ENCODE peak calls at places on chromosomes 12 and 14, in ten cellular contexts. L is AG20443; W is HT-29; N is activated naive CD4-positive, alpha-beta T cell treated with Interleukin-2 at 50 U/mL for 16 hours; S is ELF-1; C is activated gamma-delta T cell treated with Interleukin-2 at 50 U/mL for 16 hours; B is nephron progenitor cell; T is SJCRH30; O is activated CD8-positive, alpha-beta memory T cell treated with anti-CD3 and anti-CD28 coated beads, Interleukin-2, amount 50 U/mL, for 4 hours; G is stimulated activated CD4-positive, alpha-beta T cell treated with anti-CD3 and anti-CD28 coated beads, Interleukin-15, amount 100 ng/mL, for 1 hour. D is an unnamed sample.

GRCh38 chr12:132422057-132423043 is 67.6 kb upstream of the FBRSL1 start:
- DNase-seq in L (no peak), W (no peak), N (no peak), S (no peak), C (no peak), B (peak; percentile 62), T (peak; percentile 46), O (no peak), G (no peak), D (no peak)

GRCh38 chr14:103528512-103529382 is at the start of gene TRMT61A:
- DNase-seq in L (peak; percentile 97), W (peak; percentile 80), N (peak; percentile 78), S (peak; percentile 76), C (peak; percentile 66), B (peak; percentile 80), T (peak; percentile 94), O (peak; percentile 76), G (peak; percentile 64), D (peak; percentile 80)

GRCh38 chr12:13112968-13113367 is 9.5 kb upstream of the GSG1 start:
- DNase-seq in L (no peak), W (no peak), N (no peak), S (no peak), C (no peak), B (no peak), T (no peak), O (no peak), G (no peak), D (no peak)

GRCh38 chr12:80469681-80470080 is 25.6 kb downstream of the PTPRQ start:
- DNase-seq in L (no peak), W (no peak), N (no peak), S (no peak), C (no peak), B (no peak), T (no peak), O (no peak), G (no peak), D (no peak)

GRCh38 chr14:65704850-65705249 is 292.3 kb downstream of the FUT8 start:
- DNase-seq in L (peak; percentile 9), W (no peak), N (peak; percentile 32), S (no peak), C (no peak), B (no peak), T (no peak), O (no peak), G (no peak), D (no peak)

GRCh38 chr14:38605193-38606114 is 349.6 kb upstream of the CLEC14A start:
- DNase-seq in L (no peak), W (peak; percentile 4), N (no peak), S (no peak), C (no peak), B (no peak), T (no peak), O (no peak), G (no peak), D (no peak)

GRCh38 chr12:89872922-89873630 is 164.4 kb upstream of the ATP2B1 start:
- DNase-seq in L (no peak), W (no peak), N (no peak), S (no peak), C (no peak), B (no peak), T (no peak), O (no peak), G (no peak), D (no peak)

GRCh38 chr12:57452181-57452936 is 2.7 kb upstream of the INHBE start:
- DNase-seq in L (peak; percentile 78), W (no peak), N (no peak), S (peak; percentile 63), C (no peak), B (no peak), T (peak; percentile 68), O (no peak), G (no peak), D (no peak)

GRCh38 chr12:57881035-57881973 is 34.8 kb upstream of the CTDSP2 start:
- DNase-seq in L (peak; percentile 50), W (no peak), N (no peak), S (no peak), C (no peak), B (no peak), T (peak; percentile 71), O (no peak), G (no peak), D (no peak)

GRCh38 chr12:68368332-68368731 is 36.2 kb upstream of the MDM1 start:
- DNase-seq in L (no peak), W (no peak), N (no peak), S (no peak), C (no peak), B (no peak), T (no peak), O (no peak), G (no peak), D (no peak)

GRCh38 chr12:20946732-20947131 is 136.2 kb downstream of the SLCO1B3 start:
- DNase-seq in L (no peak), W (peak; percentile 69), N (peak; percentile 2), S (peak; percentile 8), C (no peak), B (peak; percentile 49), T (peak; percentile 21), O (no peak), G (no peak), D (no peak)

GRCh38 chr12:54249489-54249888 is 30.4 kb downstream of the CBX5 start:
- DNase-seq in L (no peak), W (no peak), N (no peak), S (no peak), C (no peak), B (no peak), T (no peak), O (no peak), G (no peak), D (no peak)

GRCh38 chr14:67418368-67419174 is 6.6 kb upstream of the PLEK2 start:
- DNase-seq in L (no peak), W (peak; percentile 56), N (no peak), S (no peak), C (no peak), B (no peak), T (no peak), O (no peak), G (no peak), D (peak; percentile 58)

GRCh38 chr14:43471595-43471994 is 1035.5 kb downstream of the FSCB start:
- DNase-seq in L (no peak), W (no peak), N (no peak), S (no peak), C (no peak), B (no peak), T (no peak), O (no peak), G (no peak), D (no peak)

GRCh38 chr14:54147285-54147684 is 190.7 kb upstream of the BMP4 start:
- DNase-seq in L (no peak), W (no peak), N (no peak), S (peak; percentile 3), C (no peak), B (no peak), T (peak; percentile 25), O (no peak), G (no peak), D (no peak)

GRCh38 chr12:4604684-4605193 is 42.7 kb downstream of the DYRK4 start:
- DNase-seq in L (peak; percentile 92), W (peak; percentile 78), N (peak; percentile 80), S (peak; percentile 92), C (peak; percentile 73), B (peak; percentile 81), T (peak; percentile 73), O (peak; percentile 77), G (peak; percentile 54), D (peak; percentile 81)

GRCh38 chr12:130438711-130439110 is 101.0 kb downstream of the PIWIL1 start:
- DNase-seq in L (no peak), W (no peak), N (no peak), S (no peak), C (no peak), B (no peak), T (no peak), O (peak; percentile 2), G (no peak), D (no peak)

GRCh38 chr14:41668346-41668745 is 61.7 kb downstream of the LRFN5 start:
- DNase-seq in L (no peak), W (no peak), N (no peak), S (no peak), C (no peak), B (no peak), T (no peak), O (no peak), G (no peak), D (no peak)

GRCh38 chr12:63919758-63920157 is 75.3 kb downstream of the SRGAP1 start:
- DNase-seq in L (no peak), W (no peak), N (no peak), S (no peak), C (no peak), B (no peak), T (no peak), O (no peak), G (no peak), D (no peak)

GRCh38 chr12:127559349-127560040 is 707.5 kb upstream of the TMEM132C start:
- DNase-seq in L (peak; percentile 70), W (peak; percentile 72), N (peak; percentile 70), S (peak; percentile 57), C (no peak), B (peak; percentile 29), T (peak; percentile 91), O (no peak), G (peak; percentile 8), D (no peak)

GRCh38 chr12:54217774-54218221 is 29.0 kb upstream of the SMUG1 start:
- DNase-seq in L (no peak), W (no peak), N (no peak), S (peak; percentile 88), C (no peak), B (peak; percentile 73), T (no peak), O (no peak), G (no peak), D (no peak)

GRCh38 chr12:93784339-93785086 is 107.3 kb downstream of the CRADD start:
- DNase-seq in L (no peak), W (peak; percentile 54), N (peak; percentile 9), S (peak; percentile 76), C (no peak), B (no peak), T (peak; percentile 87), O (no peak), G (no peak), D (peak; percentile 11)

GRCh38 chr12:46246021-46246700 is 22.7 kb downstream of the SLC38A1 start:
- DNase-seq in L (no peak), W (no peak), N (no peak), S (no peak), C (peak; percentile 26), B (no peak), T (no peak), O (no peak), G (no peak), D (no peak)

GRCh38 chr12:41365653-41366131 is 177.6 kb downstream of the PDZRN4 start:
- DNase-seq in L (no peak), W (no peak), N (no peak), S (peak; percentile 1), C (no peak), B (peak; percentile 10), T (peak; percentile 16), O (no peak), G (no peak), D (no peak)

GRCh38 chr12:95766356-95767019 is 24.1 kb downstream of the NTN4 start:
- DNase-seq in L (peak; percentile 44), W (no peak), N (no peak), S (no peak), C (no peak), B (no peak), T (no peak), O (no peak), G (no peak), D (no peak)

GRCh38 chr14:54465654-54466053 is 23.1 kb downstream of the GMFB start:
- DNase-seq in L (no peak), W (no peak), N (no peak), S (peak; percentile 29), C (no peak), B (no peak), T (no peak), O (no peak), G (no peak), D (no peak)

GRCh38 chr12:115709410-115710065 is 568.0 kb downstream of the MED13L start:
- DNase-seq in L (no peak), W (no peak), N (no peak), S (no peak), C (no peak), B (peak; percentile 11), T (no peak), O (no peak), G (no peak), D (no peak)

GRCh38 chr12:46402861-46403731 is 30.5 kb upstream of the SLC38A2 start:
- DNase-seq in L (no peak), W (no peak), N (no peak), S (no peak), C (no peak), B (no peak), T (no peak), O (no peak), G (no peak), D (no peak)

D was measured in Calu3.